ENCODE peak calls at places on chromosomes 5 and 9, in five cellular contexts. D is gastrocnemius medialis, R is HCT116, A is Panc1, Q is IMR-90. F is an unnamed sample.

GRCh38 chr5:77844408-77845272 is 68.5 kb upstream of the TBCA start:
- ATAC-seq in D (no peak), R (no peak), A (no peak), Q (peak; percentile 71), F (peak; percentile 34)

GRCh38 chr5:154384480-154385235 is 61.1 kb upstream of the SAP30L start:
- ATAC-seq in D (no peak), R (no peak), A (no peak), Q (no peak), F (no peak)

GRCh38 chr5:160020266-160020770 is 11.4 kb downstream of the TTC1 start:
- ATAC-seq in D (no peak), R (no peak), A (no peak), Q (peak; percentile 33), F (no peak)

GRCh38 chr5:124783285-124783684 is 36.8 kb upstream of the ZNF608 start:
- ATAC-seq in D (no peak), R (no peak), A (no peak), Q (no peak), F (no peak)

GRCh38 chr9:70382709-70383605 is 31.5 kb downstream of the KLF9 start:
- ATAC-seq in D (no peak), R (no peak), A (no peak), Q (no peak), F (no peak)

GRCh38 chr9:68710082-68710481 is 5.0 kb downstream of the PIP5K1B start:
- ATAC-seq in D (no peak), R (no peak), A (no peak), Q (no peak), F (no peak)

GRCh38 chr5:77133061-77133758 is 46.1 kb upstream of the ZBED3 start:
- ATAC-seq in D (peak; percentile 98), R (peak; percentile 96), A (peak; percentile 99), Q (peak; percentile 99), F (peak; percentile 93)

GRCh38 chr5:6540111-6540830 is 91.6 kb downstream of the UBE2QL1 start:
- ATAC-seq in D (peak; percentile 99), R (no peak), A (no peak), Q (peak; percentile 96), F (no peak)

GRCh38 chr5:40356248-40356647 is 323.5 kb upstream of the PTGER4 start:
- ATAC-seq in D (no peak), R (no peak), A (no peak), Q (no peak), F (peak; percentile 51)

GRCh38 chr9:124419832-124420489 is 4.7 kb upstream of the PSMB7 start:
- ATAC-seq in D (no peak), R (no peak), A (peak; percentile 24), Q (no peak), F (no peak)

GRCh38 chr9:90830977-90831376 is 29.4 kb downstream of the SYK start:
- ATAC-seq in D (no peak), R (no peak), A (no peak), Q (no peak), F (no peak)

GRCh38 chr5:36680066-36680465 is 73.7 kb downstream of the SLC1A3 start:
- ATAC-seq in D (peak; percentile 40), R (no peak), A (no peak), Q (no peak), F (peak; percentile 82)

GRCh38 chr5:2895876-2896275 is 144.4 kb upstream of the IRX2 start:
- ATAC-seq in D (no peak), R (no peak), A (no peak), Q (no peak), F (no peak)

GRCh38 chr5:14953075-14953474 is 81.5 kb upstream of the ANKH start:
- ATAC-seq in D (no peak), R (no peak), A (no peak), Q (no peak), F (no peak)

GRCh38 chr5:139403418-139403786 is 487 bp downstream of the SPATA24 start:
- ATAC-seq in D (peak; percentile 29), R (peak; percentile 11), A (peak; percentile 37), Q (no peak), F (no peak)

GRCh38 chr9:124309665-124310064 is 51.9 kb downstream of the NEK6 start:
- ATAC-seq in D (peak; percentile 46), R (peak; percentile 93), A (peak; percentile 93), Q (peak; percentile 83), F (peak; percentile 63)

GRCh38 chr5:402615-403359 is 40.2 kb upstream of the EXOC3 start:
- ATAC-seq in D (no peak), R (no peak), A (no peak), Q (no peak), F (no peak)

GRCh38 chr9:130143974-130144373 is 28.2 kb upstream of the NCS1 start:
- ATAC-seq in D (no peak), R (no peak), A (no peak), Q (peak; percentile 64), F (peak; percentile 48)

GRCh38 chr5:52995914-52996313 is 6.8 kb downstream of the ITGA2 start:
- ATAC-seq in D (no peak), R (no peak), A (peak; percentile 25), Q (no peak), F (no peak)

GRCh38 chr9:133371261-133371711 is 4.6 kb downstream of the SURF4 start:
- ATAC-seq in D (no peak), R (no peak), A (no peak), Q (no peak), F (no peak)

GRCh38 chr9:127244609-127245601 is 19.7 kb upstream of the GARNL3 start:
- ATAC-seq in D (peak; percentile 98), R (peak; percentile 58), A (peak; percentile 100), Q (peak; percentile 100), F (peak; percentile 100)

GRCh38 chr9:76717611-76718010 is 46.6 kb upstream of the PCA3 start:
- ATAC-seq in D (no peak), R (no peak), A (no peak), Q (no peak), F (no peak)

DNA sequence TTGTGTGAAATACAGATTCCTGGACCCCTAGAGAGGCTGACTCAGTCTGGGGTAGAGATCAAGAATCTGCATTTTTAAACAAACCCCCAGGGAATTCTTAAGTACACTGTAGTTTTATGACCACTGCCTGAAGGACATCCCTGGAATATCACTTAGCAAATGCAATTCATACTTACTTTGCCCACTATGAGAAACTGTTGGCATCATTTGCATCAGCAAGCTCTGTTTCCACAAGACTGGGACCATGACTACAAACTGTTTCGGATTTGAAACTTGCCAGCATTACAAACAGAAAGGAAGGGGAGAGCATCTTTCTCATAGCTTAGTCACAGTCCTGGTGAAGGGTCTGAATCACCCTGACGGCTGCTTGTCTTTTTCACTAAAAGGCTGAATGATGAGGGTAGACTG is 63.7 kb downstream of the MLLT3 start:
- ATAC-seq in D (no peak), R (no peak), A (no peak), Q (peak; percentile 87), F (no peak)
- H3K4me1 ChIP-seq in D (peaks cover 25% of the 10 kb centered on the region), R (no peaks in the 10 kb centered on the region), A (no peaks in the 10 kb centered on the region), Q (peaks cover 10% of the 10 kb centered on the region), F (peaks cover 19% of the 10 kb centered on the region)

GRCh38 chr5:90612930-90613329 is 54.3 kb downstream of the ADGRV1 start:
- ATAC-seq in D (no peak), R (no peak), A (no peak), Q (no peak), F (no peak)
- H3K4me1 ChIP-seq in D (no peaks in the 10 kb centered on the region), R (no peaks in the 10 kb centered on the region), A (no peaks in the 10 kb centered on the region), Q (no peaks in the 10 kb centered on the region), F (no peaks in the 10 kb centered on the region)

GRCh38 chr9:106890621-106891020 is 27.7 kb downstream of the ZNF462 start:
- ATAC-seq in D (no peak), R (no peak), A (no peak), Q (no peak), F (no peak)
- H3K4me1 ChIP-seq in D (peaks cover 50% of the 10 kb centered on the region), R (peaks cover 40% of the 10 kb centered on the region), A (peaks cover 51% of the 10 kb centered on the region), Q (peaks cover 4% of the 10 kb centered on the region), F (peaks cover 3% of the 10 kb centered on the region)

GRCh38 chr5:132499440-132500243 is 9.1 kb upstream of the IRF1 start:
- ATAC-seq in D (no peak), R (no peak), A (no peak), Q (no peak), F (no peak)

GRCh38 chr5:132501961-132502931 is 11.7 kb upstream of the IRF1 start:
- ATAC-seq in D (no peak), R (no peak), A (no peak), Q (no peak), F (no peak)

GRCh38 chr5:132501629-132501956 is 11.0 kb upstream of the IRF1 start:
- ATAC-seq in D (no peak), R (no peak), A (no peak), Q (no peak), F (no peak)

GRCh38 chr5:132500244-132500930 is 9.8 kb upstream of the IRF1 start:
- ATAC-seq in D (no peak), R (no peak), A (no peak), Q (no peak), F (no peak)

DNA sequence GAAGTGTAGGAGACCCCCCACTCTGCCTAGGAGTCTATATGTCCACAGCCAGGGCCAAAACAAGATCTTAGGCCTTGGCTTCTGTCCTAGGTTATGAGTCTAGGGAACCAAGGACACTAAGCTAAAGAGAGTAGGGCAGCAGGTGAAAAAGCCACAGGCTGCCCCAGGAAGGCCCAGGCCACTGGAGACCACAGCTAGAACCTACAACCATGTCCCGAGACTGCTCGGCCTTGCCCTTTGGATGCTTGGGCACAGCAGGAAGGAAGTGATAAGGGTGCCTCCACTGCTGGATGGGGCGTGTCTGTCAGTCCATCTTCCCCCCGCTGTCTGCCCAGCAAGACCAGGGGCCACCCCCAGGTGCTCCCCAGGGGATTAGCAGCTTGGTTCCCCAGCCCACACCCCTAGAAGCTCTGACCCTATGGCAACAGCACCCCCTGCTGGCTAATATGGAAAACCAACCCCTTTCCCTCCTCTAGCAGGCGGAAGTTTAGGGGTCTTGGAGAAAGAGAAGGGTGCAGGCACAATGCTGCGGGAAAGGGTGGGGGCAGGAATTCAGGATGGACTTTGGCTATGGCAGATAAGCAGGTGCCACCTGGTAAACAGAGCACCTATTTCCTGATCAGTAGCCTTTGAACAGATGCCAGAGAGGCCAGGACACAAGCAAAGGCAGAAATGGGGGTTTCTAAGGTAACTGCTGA is 10.5 kb upstream of the IRF1 start:
- ATAC-seq in D (peak; percentile 25), R (no peak), A (no peak), Q (no peak), F (no peak)
- H3K4me1 ChIP-seq in D (peaks cover 21% of the 10 kb centered on the region), R (peaks cover 64% of the 10 kb centered on the region), A (peaks cover 18% of the 10 kb centered on the region), Q (peaks cover 35% of the 10 kb centered on the region), F (peaks cover 67% of the 10 kb centered on the region)

GRCh38 chr9:95383845-95384244 is 66.3 kb upstream of the FANCC start:
- ATAC-seq in D (no peak), R (peak; percentile 10), A (peak; percentile 15), Q (peak; percentile 63), F (no peak)

GRCh38 chr9:95382433-95382832 is 64.9 kb upstream of the FANCC start:
- ATAC-seq in D (no peak), R (peak; percentile 48), A (no peak), Q (no peak), F (no peak)

GRCh38 chr9:95381243-95381642 is 63.7 kb upstream of the FANCC start:
- ATAC-seq in D (no peak), R (no peak), A (peak; percentile 42), Q (peak; percentile 26), F (no peak)

GRCh38 chr9:95385521-95385920 is 68.0 kb upstream of the FANCC start:
- ATAC-seq in D (no peak), R (no peak), A (no peak), Q (no peak), F (no peak)

DNA sequence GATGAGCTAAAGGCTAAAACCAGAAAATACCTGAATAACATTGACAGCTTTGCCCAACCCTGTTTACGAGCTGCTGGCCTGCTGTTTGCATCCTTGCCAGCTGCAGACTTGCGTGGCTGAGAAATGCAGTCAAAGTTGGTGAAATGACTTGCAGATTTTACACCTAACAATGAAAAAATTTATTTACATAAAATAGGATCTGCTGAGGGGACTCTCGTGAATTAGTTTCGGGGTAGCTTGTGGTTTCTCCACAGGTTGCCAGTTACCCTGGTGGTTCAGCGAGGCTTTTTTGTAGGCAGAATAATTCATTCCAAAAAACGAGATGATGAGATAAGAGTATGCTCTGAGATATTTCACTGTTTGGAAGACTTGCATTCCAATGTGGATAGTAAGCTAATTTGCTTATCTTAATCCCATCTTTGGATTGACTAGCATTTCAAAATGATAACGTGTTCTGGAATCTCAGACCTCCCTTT is 65.7 kb upstream of the FANCC start:
- ATAC-seq in D (no peak), R (peak; percentile 69), A (peak; percentile 85), Q (peak; percentile 77), F (no peak)
- H3K4me1 ChIP-seq in D (no peaks in the 10 kb centered on the region), R (peaks cover 48% of the 10 kb centered on the region), A (peaks cover 26% of the 10 kb centered on the region), Q (peaks cover 17% of the 10 kb centered on the region), F (no peaks in the 10 kb centered on the region)

F was measured in gastroesophageal sphincter.